ENCODE peak calls at places on chromosomes 7 and 10, in eight cellular contexts. One of them, this sample, is unnamed.

GRCh38 chr7:44980393-44981034 is 1.7 kb upstream of the MYO1G start:
- DNase-seq in NCI-H1092: no peak
- DNase-seq in activated T-cell treated with anti-CD3 and anti-CD28 coated beads, Interleukin-2, amount 50 U/mL, for 48 hours: peak; percentile 83
- DNase-seq in mucosa of gallbladder: no peak
- DNase-seq in A172: peak; percentile 81
- DNase-seq in activated effector memory CD4-positive, alpha-beta T cell treated with anti-CD3 and anti-CD28 coated beads, Interleukin-2, amount 50 U/mL, for 16 hours: peak; percentile 92
- DNase-seq in right lobe of liver: no peak
- DNase-seq in activated CD8-positive, alpha-beta memory T cell treated with anti-CD3 and anti-CD28 coated beads, Interleukin-2, amount 50 U/mL, for 48 hours: peak; percentile 86
- DNase-seq in this sample: no peak

GRCh38 chr10:119652361-119652760 is 1.2 kb downstream of the BAG3 start:
- DNase-seq in A172: peak; percentile 67
- DNase-seq in mucosa of gallbladder: peak; percentile 36
- DNase-seq in NCI-H1092: no peak
- DNase-seq in activated T-cell treated with anti-CD3 and anti-CD28 coated beads, Interleukin-2, amount 50 U/mL, for 48 hours: no peak
- DNase-seq in right lobe of liver: no peak
- DNase-seq in activated CD8-positive, alpha-beta memory T cell treated with anti-CD3 and anti-CD28 coated beads, Interleukin-2, amount 50 U/mL, for 48 hours: no peak
- DNase-seq in activated effector memory CD4-positive, alpha-beta T cell treated with anti-CD3 and anti-CD28 coated beads, Interleukin-2, amount 50 U/mL, for 16 hours: no peak
- DNase-seq in this sample: no peak

GRCh38 chr7:114819629-114820362 is 102.1 kb upstream of the MDFIC start:
- DNase-seq in NCI-H1092: no peak
- DNase-seq in activated effector memory CD4-positive, alpha-beta T cell treated with anti-CD3 and anti-CD28 coated beads, Interleukin-2, amount 50 U/mL, for 16 hours: no peak
- DNase-seq in right lobe of liver: no peak
- DNase-seq in mucosa of gallbladder: no peak
- DNase-seq in A172: peak; percentile 97
- DNase-seq in activated CD8-positive, alpha-beta memory T cell treated with anti-CD3 and anti-CD28 coated beads, Interleukin-2, amount 50 U/mL, for 48 hours: no peak
- DNase-seq in activated T-cell treated with anti-CD3 and anti-CD28 coated beads, Interleukin-2, amount 50 U/mL, for 48 hours: no peak
- DNase-seq in this sample: no peak

GRCh38 chr7:143321734-143322133 is 5.8 kb downstream of the CLCN1 start:
- DNase-seq in A172: no peak
- DNase-seq in NCI-H1092: no peak
- DNase-seq in mucosa of gallbladder: peak; percentile 36
- DNase-seq in activated CD8-positive, alpha-beta memory T cell treated with anti-CD3 and anti-CD28 coated beads, Interleukin-2, amount 50 U/mL, for 48 hours: no peak
- DNase-seq in activated effector memory CD4-positive, alpha-beta T cell treated with anti-CD3 and anti-CD28 coated beads, Interleukin-2, amount 50 U/mL, for 16 hours: no peak
- DNase-seq in activated T-cell treated with anti-CD3 and anti-CD28 coated beads, Interleukin-2, amount 50 U/mL, for 48 hours: no peak
- DNase-seq in right lobe of liver: peak; percentile 60
- DNase-seq in this sample: no peak

GRCh38 chr7:117993377-117994003 is 120.2 kb upstream of the CTTNBP2 start:
- DNase-seq in right lobe of liver: no peak
- DNase-seq in A172: peak; percentile 54
- DNase-seq in activated effector memory CD4-positive, alpha-beta T cell treated with anti-CD3 and anti-CD28 coated beads, Interleukin-2, amount 50 U/mL, for 16 hours: no peak
- DNase-seq in activated T-cell treated with anti-CD3 and anti-CD28 coated beads, Interleukin-2, amount 50 U/mL, for 48 hours: peak; percentile 21
- DNase-seq in activated CD8-positive, alpha-beta memory T cell treated with anti-CD3 and anti-CD28 coated beads, Interleukin-2, amount 50 U/mL, for 48 hours: no peak
- DNase-seq in mucosa of gallbladder: no peak
- DNase-seq in NCI-H1092: peak; percentile 26
- DNase-seq in this sample: peak; percentile 46

GRCh38 chr7:40570218-40570617 is 435.4 kb downstream of the SUGCT start:
- DNase-seq in activated T-cell treated with anti-CD3 and anti-CD28 coated beads, Interleukin-2, amount 50 U/mL, for 48 hours: no peak
- DNase-seq in NCI-H1092: no peak
- DNase-seq in activated effector memory CD4-positive, alpha-beta T cell treated with anti-CD3 and anti-CD28 coated beads, Interleukin-2, amount 50 U/mL, for 16 hours: no peak
- DNase-seq in A172: no peak
- DNase-seq in right lobe of liver: no peak
- DNase-seq in mucosa of gallbladder: no peak
- DNase-seq in activated CD8-positive, alpha-beta memory T cell treated with anti-CD3 and anti-CD28 coated beads, Interleukin-2, amount 50 U/mL, for 48 hours: no peak
- DNase-seq in this sample: no peak

GRCh38 chr10:25753776-25754175 is 180.3 kb upstream of the MYO3A start:
- DNase-seq in activated CD8-positive, alpha-beta memory T cell treated with anti-CD3 and anti-CD28 coated beads, Interleukin-2, amount 50 U/mL, for 48 hours: no peak
- DNase-seq in activated T-cell treated with anti-CD3 and anti-CD28 coated beads, Interleukin-2, amount 50 U/mL, for 48 hours: no peak
- DNase-seq in A172: no peak
- DNase-seq in activated effector memory CD4-positive, alpha-beta T cell treated with anti-CD3 and anti-CD28 coated beads, Interleukin-2, amount 50 U/mL, for 16 hours: no peak
- DNase-seq in mucosa of gallbladder: no peak
- DNase-seq in NCI-H1092: no peak
- DNase-seq in right lobe of liver: no peak
- DNase-seq in this sample: no peak

GRCh38 chr10:62384057-62384446 is 9.9 kb downstream of the ZNF365 start:
- DNase-seq in activated T-cell treated with anti-CD3 and anti-CD28 coated beads, Interleukin-2, amount 50 U/mL, for 48 hours: peak; percentile 35
- DNase-seq in activated effector memory CD4-positive, alpha-beta T cell treated with anti-CD3 and anti-CD28 coated beads, Interleukin-2, amount 50 U/mL, for 16 hours: peak; percentile 83
- DNase-seq in mucosa of gallbladder: no peak
- DNase-seq in activated CD8-positive, alpha-beta memory T cell treated with anti-CD3 and anti-CD28 coated beads, Interleukin-2, amount 50 U/mL, for 48 hours: no peak
- DNase-seq in right lobe of liver: no peak
- DNase-seq in NCI-H1092: no peak
- DNase-seq in A172: peak; percentile 97
- DNase-seq in this sample: no peak

GRCh38 chr10:61835069-61835908 is 66.2 kb upstream of the ARID5B start:
- DNase-seq in activated effector memory CD4-positive, alpha-beta T cell treated with anti-CD3 and anti-CD28 coated beads, Interleukin-2, amount 50 U/mL, for 16 hours: no peak
- DNase-seq in A172: peak; percentile 79
- DNase-seq in NCI-H1092: no peak
- DNase-seq in mucosa of gallbladder: peak; percentile 16
- DNase-seq in right lobe of liver: no peak
- DNase-seq in activated CD8-positive, alpha-beta memory T cell treated with anti-CD3 and anti-CD28 coated beads, Interleukin-2, amount 50 U/mL, for 48 hours: no peak
- DNase-seq in activated T-cell treated with anti-CD3 and anti-CD28 coated beads, Interleukin-2, amount 50 U/mL, for 48 hours: peak; percentile 23
- DNase-seq in this sample: no peak

GRCh38 chr10:69292449-69292848 is 14.2 kb downstream of the HK1 start:
- DNase-seq in activated T-cell treated with anti-CD3 and anti-CD28 coated beads, Interleukin-2, amount 50 U/mL, for 48 hours: no peak
- DNase-seq in activated CD8-positive, alpha-beta memory T cell treated with anti-CD3 and anti-CD28 coated beads, Interleukin-2, amount 50 U/mL, for 48 hours: no peak
- DNase-seq in right lobe of liver: no peak
- DNase-seq in A172: no peak
- DNase-seq in NCI-H1092: no peak
- DNase-seq in activated effector memory CD4-positive, alpha-beta T cell treated with anti-CD3 and anti-CD28 coated beads, Interleukin-2, amount 50 U/mL, for 16 hours: no peak
- DNase-seq in mucosa of gallbladder: no peak
- DNase-seq in this sample: no peak

GRCh38 chr10:49034925-49035324 is 80.4 kb downstream of the VSTM4 start:
- DNase-seq in activated CD8-positive, alpha-beta memory T cell treated with anti-CD3 and anti-CD28 coated beads, Interleukin-2, amount 50 U/mL, for 48 hours: no peak
- DNase-seq in NCI-H1092: no peak
- DNase-seq in A172: no peak
- DNase-seq in mucosa of gallbladder: no peak
- DNase-seq in right lobe of liver: no peak
- DNase-seq in activated T-cell treated with anti-CD3 and anti-CD28 coated beads, Interleukin-2, amount 50 U/mL, for 48 hours: no peak
- DNase-seq in activated effector memory CD4-positive, alpha-beta T cell treated with anti-CD3 and anti-CD28 coated beads, Interleukin-2, amount 50 U/mL, for 16 hours: no peak
- DNase-seq in this sample: no peak

GRCh38 chr10:126872768-126873167 is 32.5 kb upstream of the DOCK1 start:
- DNase-seq in mucosa of gallbladder: no peak
- DNase-seq in activated T-cell treated with anti-CD3 and anti-CD28 coated beads, Interleukin-2, amount 50 U/mL, for 48 hours: no peak
- DNase-seq in activated CD8-positive, alpha-beta memory T cell treated with anti-CD3 and anti-CD28 coated beads, Interleukin-2, amount 50 U/mL, for 48 hours: no peak
- DNase-seq in A172: no peak
- DNase-seq in activated effector memory CD4-positive, alpha-beta T cell treated with anti-CD3 and anti-CD28 coated beads, Interleukin-2, amount 50 U/mL, for 16 hours: no peak
- DNase-seq in NCI-H1092: no peak
- DNase-seq in right lobe of liver: no peak
- DNase-seq in this sample: no peak

GRCh38 chr10:57973451-57973850 is 294.2 kb downstream of the IPMK start:
- DNase-seq in activated T-cell treated with anti-CD3 and anti-CD28 coated beads, Interleukin-2, amount 50 U/mL, for 48 hours: no peak
- DNase-seq in activated CD8-positive, alpha-beta memory T cell treated with anti-CD3 and anti-CD28 coated beads, Interleukin-2, amount 50 U/mL, for 48 hours: no peak
- DNase-seq in NCI-H1092: no peak
- DNase-seq in right lobe of liver: no peak
- DNase-seq in mucosa of gallbladder: no peak
- DNase-seq in activated effector memory CD4-positive, alpha-beta T cell treated with anti-CD3 and anti-CD28 coated beads, Interleukin-2, amount 50 U/mL, for 16 hours: no peak
- DNase-seq in A172: peak; percentile 33
- DNase-seq in this sample: no peak

GRCh38 chr10:11325817-11326216 is 285.6 kb downstream of the USP6NL start:
- DNase-seq in A172: no peak
- DNase-seq in activated CD8-positive, alpha-beta memory T cell treated with anti-CD3 and anti-CD28 coated beads, Interleukin-2, amount 50 U/mL, for 48 hours: no peak
- DNase-seq in mucosa of gallbladder: no peak
- DNase-seq in NCI-H1092: no peak
- DNase-seq in activated effector memory CD4-positive, alpha-beta T cell treated with anti-CD3 and anti-CD28 coated beads, Interleukin-2, amount 50 U/mL, for 16 hours: no peak
- DNase-seq in right lobe of liver: no peak
- DNase-seq in activated T-cell treated with anti-CD3 and anti-CD28 coated beads, Interleukin-2, amount 50 U/mL, for 48 hours: no peak
- DNase-seq in this sample: no peak

GRCh38 chr7:112571852-112572607 is 91.2 kb downstream of the LSMEM1 start:
- DNase-seq in NCI-H1092: no peak
- DNase-seq in activated effector memory CD4-positive, alpha-beta T cell treated with anti-CD3 and anti-CD28 coated beads, Interleukin-2, amount 50 U/mL, for 16 hours: no peak
- DNase-seq in activated T-cell treated with anti-CD3 and anti-CD28 coated beads, Interleukin-2, amount 50 U/mL, for 48 hours: no peak
- DNase-seq in right lobe of liver: no peak
- DNase-seq in activated CD8-positive, alpha-beta memory T cell treated with anti-CD3 and anti-CD28 coated beads, Interleukin-2, amount 50 U/mL, for 48 hours: no peak
- DNase-seq in A172: no peak
- DNase-seq in mucosa of gallbladder: peak; percentile 11
- DNase-seq in this sample: no peak

GRCh38 chr10:102153093-102153620 is 968 bp downstream of the NOLC1 start:
- DNase-seq in right lobe of liver: no peak
- DNase-seq in A172: no peak
- DNase-seq in NCI-H1092: no peak
- DNase-seq in activated T-cell treated with anti-CD3 and anti-CD28 coated beads, Interleukin-2, amount 50 U/mL, for 48 hours: no peak
- DNase-seq in activated effector memory CD4-positive, alpha-beta T cell treated with anti-CD3 and anti-CD28 coated beads, Interleukin-2, amount 50 U/mL, for 16 hours: no peak
- DNase-seq in mucosa of gallbladder: no peak
- DNase-seq in activated CD8-positive, alpha-beta memory T cell treated with anti-CD3 and anti-CD28 coated beads, Interleukin-2, amount 50 U/mL, for 48 hours: no peak
- DNase-seq in this sample: no peak

GRCh38 chr7:51316666-51317581 is at the start of gene COBL:
- DNase-seq in mucosa of gallbladder: no peak
- DNase-seq in activated T-cell treated with anti-CD3 and anti-CD28 coated beads, Interleukin-2, amount 50 U/mL, for 48 hours: no peak
- DNase-seq in activated effector memory CD4-positive, alpha-beta T cell treated with anti-CD3 and anti-CD28 coated beads, Interleukin-2, amount 50 U/mL, for 16 hours: no peak
- DNase-seq in A172: no peak
- DNase-seq in NCI-H1092: no peak
- DNase-seq in activated CD8-positive, alpha-beta memory T cell treated with anti-CD3 and anti-CD28 coated beads, Interleukin-2, amount 50 U/mL, for 48 hours: no peak
- DNase-seq in right lobe of liver: peak; percentile 85
- DNase-seq in this sample: peak; percentile 72

GRCh38 chr10:34305189-34305588 is 509.9 kb downstream of the PARD3 start:
- DNase-seq in activated effector memory CD4-positive, alpha-beta T cell treated with anti-CD3 and anti-CD28 coated beads, Interleukin-2, amount 50 U/mL, for 16 hours: no peak
- DNase-seq in mucosa of gallbladder: no peak
- DNase-seq in A172: no peak
- DNase-seq in right lobe of liver: no peak
- DNase-seq in activated CD8-positive, alpha-beta memory T cell treated with anti-CD3 and anti-CD28 coated beads, Interleukin-2, amount 50 U/mL, for 48 hours: no peak
- DNase-seq in activated T-cell treated with anti-CD3 and anti-CD28 coated beads, Interleukin-2, amount 50 U/mL, for 48 hours: no peak
- DNase-seq in NCI-H1092: no peak
- DNase-seq in this sample: peak; percentile 12

GRCh38 chr10:112565434-112566053 is 118.5 kb downstream of the VTI1A start:
- DNase-seq in activated T-cell treated with anti-CD3 and anti-CD28 coated beads, Interleukin-2, amount 50 U/mL, for 48 hours: no peak
- DNase-seq in mucosa of gallbladder: peak; percentile 58
- DNase-seq in A172: peak; percentile 72
- DNase-seq in activated CD8-positive, alpha-beta memory T cell treated with anti-CD3 and anti-CD28 coated beads, Interleukin-2, amount 50 U/mL, for 48 hours: no peak
- DNase-seq in activated effector memory CD4-positive, alpha-beta T cell treated with anti-CD3 and anti-CD28 coated beads, Interleukin-2, amount 50 U/mL, for 16 hours: no peak
- DNase-seq in right lobe of liver: peak; percentile 48
- DNase-seq in NCI-H1092: peak; percentile 10
- DNase-seq in this sample: peak; percentile 38

GRCh38 chr7:136069840-136070529 is 92.8 kb upstream of the MTPN start:
- DNase-seq in mucosa of gallbladder: no peak
- DNase-seq in NCI-H1092: no peak
- DNase-seq in activated T-cell treated with anti-CD3 and anti-CD28 coated beads, Interleukin-2, amount 50 U/mL, for 48 hours: no peak
- DNase-seq in activated effector memory CD4-positive, alpha-beta T cell treated with anti-CD3 and anti-CD28 coated beads, Interleukin-2, amount 50 U/mL, for 16 hours: no peak
- DNase-seq in activated CD8-positive, alpha-beta memory T cell treated with anti-CD3 and anti-CD28 coated beads, Interleukin-2, amount 50 U/mL, for 48 hours: no peak
- DNase-seq in A172: no peak
- DNase-seq in right lobe of liver: no peak
- DNase-seq in this sample: no peak

GRCh38 chr7:157471259-157472125 is 134.7 kb downstream of the DNAJB6 start:
- DNase-seq in NCI-H1092: no peak
- DNase-seq in activated effector memory CD4-positive, alpha-beta T cell treated with anti-CD3 and anti-CD28 coated beads, Interleukin-2, amount 50 U/mL, for 16 hours: no peak
- DNase-seq in right lobe of liver: peak; percentile 31
- DNase-seq in activated CD8-positive, alpha-beta memory T cell treated with anti-CD3 and anti-CD28 coated beads, Interleukin-2, amount 50 U/mL, for 48 hours: no peak
- DNase-seq in mucosa of gallbladder: no peak
- DNase-seq in activated T-cell treated with anti-CD3 and anti-CD28 coated beads, Interleukin-2, amount 50 U/mL, for 48 hours: peak; percentile 25
- DNase-seq in A172: no peak
- DNase-seq in this sample: no peak

GRCh38 chr7:158094671-158095256 is 492.9 kb downstream of the PTPRN2 start:
- DNase-seq in activated T-cell treated with anti-CD3 and anti-CD28 coated beads, Interleukin-2, amount 50 U/mL, for 48 hours: no peak
- DNase-seq in A172: no peak
- DNase-seq in activated CD8-positive, alpha-beta memory T cell treated with anti-CD3 and anti-CD28 coated beads, Interleukin-2, amount 50 U/mL, for 48 hours: no peak
- DNase-seq in mucosa of gallbladder: no peak
- DNase-seq in right lobe of liver: peak; percentile 9
- DNase-seq in NCI-H1092: no peak
- DNase-seq in activated effector memory CD4-positive, alpha-beta T cell treated with anti-CD3 and anti-CD28 coated beads, Interleukin-2, amount 50 U/mL, for 16 hours: no peak
- DNase-seq in this sample: no peak

GRCh38 chr10:73931767-73932624 is 21.1 kb downstream of the PLAU start:
- DNase-seq in activated T-cell treated with anti-CD3 and anti-CD28 coated beads, Interleukin-2, amount 50 U/mL, for 48 hours: peak; percentile 66
- DNase-seq in A172: peak; percentile 77
- DNase-seq in activated CD8-positive, alpha-beta memory T cell treated with anti-CD3 and anti-CD28 coated beads, Interleukin-2, amount 50 U/mL, for 48 hours: peak; percentile 67
- DNase-seq in activated effector memory CD4-positive, alpha-beta T cell treated with anti-CD3 and anti-CD28 coated beads, Interleukin-2, amount 50 U/mL, for 16 hours: peak; percentile 87
- DNase-seq in mucosa of gallbladder: peak; percentile 57
- DNase-seq in right lobe of liver: no peak
- DNase-seq in NCI-H1092: no peak
- DNase-seq in this sample: no peak

This sample was measured in nephron progenitor cell.